ENCODE peak calls at places on chromosomes 11 and 22, in four cellular contexts. One of them, this sample, is unnamed.

GRCh38 chr11:113446938-113447337 is 28.3 kb downstream of the DRD2 start:
- DNase-seq in GM06990: no peak
- DNase-seq in CD8-positive, alpha-beta T cell: no peak
- DNase-seq in testis: no peak
- DNase-seq in this sample: no peak

GRCh38 chr11:60700689-60701508 is 1.5 kb downstream of the MS4A8 start:
- DNase-seq in testis: peak
- DNase-seq in GM06990: no peak
- DNase-seq in CD8-positive, alpha-beta T cell: no peak
- DNase-seq in this sample: no peak

GRCh38 chr11:2166091-2166851 is 5.3 kb upstream of the INS start:
- DNase-seq in GM06990: no peak
- DNase-seq in testis: peak
- DNase-seq in CD8-positive, alpha-beta T cell: peak
- DNase-seq in this sample: no peak

GRCh38 chr22:22943521-22944267 is 56.1 kb downstream of the IGLL5 start:
- DNase-seq in CD8-positive, alpha-beta T cell: no peak
- DNase-seq in testis: peak
- DNase-seq in GM06990: peak
- DNase-seq in this sample: no peak

GRCh38 chr22:46085831-46086576 is 64.3 kb upstream of the PPARA start:
- DNase-seq in CD8-positive, alpha-beta T cell: no peak
- DNase-seq in testis: no peak
- DNase-seq in GM06990: no peak
- DNase-seq in this sample: peak

GRCh38 chr11:10539339-10539738 is 1.6 kb downstream of the RNF141 start:
- DNase-seq in CD8-positive, alpha-beta T cell: no peak
- DNase-seq in GM06990: no peak
- DNase-seq in testis: no peak
- DNase-seq in this sample: no peak

GRCh38 chr11:65786008-65786785 is 666 bp upstream of the OVOL1 start:
- DNase-seq in GM06990: no peak
- DNase-seq in testis: no peak
- DNase-seq in CD8-positive, alpha-beta T cell: peak
- DNase-seq in this sample: no peak

GRCh38 chr11:83545911-83546310 is 259.7 kb upstream of the CCDC90B start:
- DNase-seq in GM06990: no peak
- DNase-seq in CD8-positive, alpha-beta T cell: no peak
- DNase-seq in testis: no peak
- DNase-seq in this sample: no peak

GRCh38 chr22:48675828-48676145 is 1151.9 kb downstream of the BRD1 start:
- DNase-seq in CD8-positive, alpha-beta T cell: no peak
- DNase-seq in testis: no peak
- DNase-seq in GM06990: no peak
- DNase-seq in this sample: no peak

GRCh38 chr22:29030016-29030617 is 31.5 kb downstream of the C22orf31 start:
- DNase-seq in GM06990: no peak
- DNase-seq in CD8-positive, alpha-beta T cell: no peak
- DNase-seq in testis: no peak
- DNase-seq in this sample: peak

GRCh38 chr22:29030618-29031235 is 30.9 kb downstream of the C22orf31 start:
- DNase-seq in CD8-positive, alpha-beta T cell: no peak
- DNase-seq in GM06990: no peak
- DNase-seq in testis: peak
- DNase-seq in this sample: peak

GRCh38 chr22:29032584-29032983 is 29.0 kb downstream of the C22orf31 start:
- DNase-seq in testis: no peak
- DNase-seq in GM06990: no peak
- DNase-seq in CD8-positive, alpha-beta T cell: no peak
- DNase-seq in this sample: peak

GRCh38 chr22:29031236-29031982 is 30.2 kb downstream of the C22orf31 start:
- DNase-seq in CD8-positive, alpha-beta T cell: no peak
- DNase-seq in GM06990: no peak
- DNase-seq in testis: peak
- DNase-seq in this sample: peak

DNA sequence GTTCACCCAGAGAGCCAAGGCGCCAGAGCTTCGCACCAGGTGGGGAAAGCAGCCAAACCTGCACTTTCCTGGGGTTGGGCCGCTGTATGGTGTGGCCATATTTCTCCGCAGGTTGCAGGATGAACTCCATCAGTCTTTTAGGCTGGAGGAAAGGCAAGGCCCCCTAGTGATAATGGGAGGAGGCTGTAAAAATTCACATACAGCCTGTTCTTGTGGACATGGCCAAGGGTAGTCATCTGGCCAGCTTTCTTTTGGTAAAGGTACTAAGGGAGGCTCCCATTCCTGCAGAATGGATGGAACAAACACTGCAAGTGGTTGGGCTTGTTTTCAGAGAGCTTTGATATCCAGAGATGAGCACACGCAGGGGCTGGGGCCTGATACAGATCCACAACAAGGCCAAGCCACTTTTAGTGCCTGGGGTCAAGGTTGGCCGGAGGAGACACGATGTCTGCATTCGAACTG is 29.6 kb downstream of the C22orf31 start:
- DNase-seq in testis: no peak
- DNase-seq in CD8-positive, alpha-beta T cell: no peak
- DNase-seq in GM06990: no peak
- DNase-seq in this sample: no peak
- H3K4me3 ChIP-seq in testis: no peak
- H3K4me3 ChIP-seq in CD8-positive, alpha-beta T cell: no peak
- H3K4me3 ChIP-seq in GM06990: no peak
- H3K4me3 ChIP-seq in this sample: peak

GRCh38 chr11:13462311-13462927 is 603 bp downstream of the BTBD10 start:
- DNase-seq in testis: peak
- DNase-seq in CD8-positive, alpha-beta T cell: peak
- DNase-seq in GM06990: no peak
- DNase-seq in this sample: peak
- TF ChIP-seq CTCF in testis: no peak
- TF ChIP-seq CTCF in CD8-positive, alpha-beta T cell: no peak
- TF ChIP-seq CTCF in GM06990: no peak
- TF ChIP-seq CTCF in this sample: no peak

GRCh38 chr11:107025673-107026072 is 7.4 kb upstream of the GUCY1A2 start:
- DNase-seq in CD8-positive, alpha-beta T cell: no peak
- DNase-seq in GM06990: no peak
- DNase-seq in testis: no peak
- DNase-seq in this sample: no peak
- H3K4me3 ChIP-seq in CD8-positive, alpha-beta T cell: no peak
- H3K4me3 ChIP-seq in GM06990: no peak
- H3K4me3 ChIP-seq in testis: no peak
- H3K4me3 ChIP-seq in this sample: no peak

DNA sequence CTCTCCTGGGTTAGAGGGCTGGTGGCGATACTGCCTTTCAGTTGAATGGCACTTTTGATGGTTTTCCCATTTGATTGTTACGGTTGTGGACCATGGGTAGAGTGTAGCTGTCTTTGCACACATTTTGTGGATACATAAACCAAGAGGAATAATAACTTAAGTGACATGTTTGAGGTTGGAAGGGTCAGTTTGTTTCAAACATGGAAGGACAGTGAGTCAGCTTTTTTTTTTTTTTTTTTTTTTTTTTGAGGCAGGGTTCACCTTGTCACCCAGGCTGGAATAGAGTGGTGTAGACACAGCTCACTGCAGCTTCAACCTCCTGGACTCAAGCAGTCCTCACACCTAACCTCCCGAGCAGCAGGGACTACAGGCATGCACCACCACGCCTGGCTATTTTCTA is 41.1 kb downstream of the PPFIA1 start:
- DNase-seq in GM06990: no peak
- DNase-seq in testis: no peak
- DNase-seq in CD8-positive, alpha-beta T cell: no peak
- DNase-seq in this sample: no peak
- TF ChIP-seq CTCF in GM06990: no peak
- TF ChIP-seq CTCF in testis: no peak
- TF ChIP-seq CTCF in CD8-positive, alpha-beta T cell: no peak
- TF ChIP-seq CTCF in this sample: no peak